ENCODE peak calls at places on chromosomes 7 and 10, in four cellular contexts. Q is fibroblast of the aortic adventitia, K is activated B cell treated with CpG ODN at 0.5 μM for 24 hours, C is retinal pigment epithelial cell. N is an unnamed sample.

GRCh38 chr7:5657901-5658300 is 123.6 kb downstream of the RNF216 start:
- DNase-seq in K (no peak), C (no peak), Q (no peak), N (no peak)

GRCh38 chr7:79709574-79710409 is 256.3 kb upstream of the MAGI2 start:
- DNase-seq in C (no peak), Q (peak; percentile 65), K (no peak), N (no peak)

GRCh38 chr10:124308351-124308645 is 110.4 kb downstream of the OAT start:
- DNase-seq in C (no peak), Q (no peak), K (peak; percentile 1), N (no peak)

GRCh38 chr7:34723866-34724490 is 66.0 kb downstream of the NPSR1 start:
- DNase-seq in K (no peak), C (no peak), Q (peak; percentile 2), N (no peak)

GRCh38 chr7:131629203-131629871 is 72.9 kb upstream of the PODXL start:
- DNase-seq in K (no peak), Q (peak; percentile 73), C (no peak), N (no peak)

GRCh38 chr7:105489409-105489808 is 32.7 kb downstream of the PUS7 start:
- DNase-seq in C (no peak), K (no peak), Q (no peak), N (no peak)

GRCh38 chr10:75261813-75262725 is 26.3 kb upstream of the COMTD1 start:
- DNase-seq in K (no peak), C (no peak), Q (no peak), N (no peak)

GRCh38 chr10:7561216-7561893 is 105.4 kb downstream of the ITIH5 start:
- DNase-seq in C (no peak), Q (peak; percentile 25), K (no peak), N (no peak)

GRCh38 chr7:18890885-18891621 is 226.4 kb downstream of the TWIST1 start:
- DNase-seq in K (no peak), C (no peak), Q (peak; percentile 46), N (no peak)

GRCh38 chr10:62666264-62666663 is 138.3 kb upstream of the ADO start:
- DNase-seq in C (no peak), Q (no peak), K (no peak), N (no peak)

GRCh38 chr10:97779975-97780374 is 8.2 kb upstream of the SFRP5 start:
- DNase-seq in K (no peak), C (no peak), Q (no peak), N (no peak)

GRCh38 chr10:70508912-70509366 is 30.4 kb downstream of the PALD1 start:
- DNase-seq in Q (peak; percentile 22), C (no peak), K (no peak), N (no peak)

GRCh38 chr10:109894516-109894915 is 28.8 kb downstream of the XPNPEP1 start:
- DNase-seq in C (no peak), K (no peak), Q (peak; percentile 98), N (no peak)

GRCh38 chr7:136489808-136490207 is 378.6 kb upstream of the CHRM2 start:
- DNase-seq in Q (no peak), K (no peak), C (no peak), N (no peak)

GRCh38 chr10:120597902-120598301 is 140.9 kb downstream of the PLPP4 start:
- DNase-seq in Q (no peak), C (no peak), K (no peak), N (no peak)

GRCh38 chr10:55750458-55750857 is 610.6 kb downstream of the ZWINT start:
- DNase-seq in Q (no peak), K (no peak), C (peak; percentile 26), N (no peak)

DNA sequence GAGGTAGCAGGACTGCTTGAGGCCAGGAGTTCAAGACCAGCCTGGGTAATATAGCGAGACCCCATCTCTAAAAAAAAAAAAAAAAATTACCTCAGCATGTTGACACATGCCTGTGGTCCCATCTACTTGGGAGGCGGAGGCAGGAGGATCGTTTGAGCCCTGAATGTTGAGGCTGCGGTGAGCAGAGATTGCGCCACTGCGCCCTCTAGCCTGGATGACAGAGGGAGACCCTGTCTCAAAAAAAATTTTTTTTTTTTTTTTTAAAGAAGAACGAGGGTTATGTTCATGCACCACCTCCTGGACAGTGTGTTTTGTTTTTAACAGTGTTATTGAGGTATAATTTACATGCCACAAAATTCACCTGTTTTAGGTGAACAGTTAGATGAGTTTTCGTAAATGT is 51.1 kb upstream of the SEPHS1 start:
- DNase-seq in C (no peak), Q (no peak), K (no peak), N (no peak)
- TF ChIP-seq CTCF in C (no peak), Q (no peak), K (no peak), N (no peak)

DNA sequence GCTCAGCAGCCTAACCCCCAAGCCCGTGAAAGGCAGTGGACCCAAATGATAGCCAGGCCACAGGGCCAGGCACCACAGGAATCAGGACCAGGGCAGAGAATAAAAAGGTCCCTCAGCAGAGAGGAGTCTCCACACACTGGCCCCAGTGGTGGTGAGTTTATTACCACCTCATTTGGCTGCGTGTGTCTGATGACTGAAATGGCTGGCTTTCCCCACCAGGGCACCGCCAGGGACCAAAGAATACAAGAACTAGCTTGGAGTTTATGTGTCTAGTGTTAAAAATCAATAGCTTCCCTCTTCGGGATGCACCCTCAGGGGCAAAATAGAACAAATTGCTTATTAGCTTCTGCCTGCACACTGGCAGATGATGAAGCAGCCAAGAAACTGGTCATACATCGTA is 223.8 kb upstream of the ZMIZ1 start:
- DNase-seq in C (no peak), Q (no peak), K (no peak), N (no peak)
- TF ChIP-seq CTCF in C (peak; percentile 13), Q (no peak), K (no peak), N (peak; percentile 42)

DNA sequence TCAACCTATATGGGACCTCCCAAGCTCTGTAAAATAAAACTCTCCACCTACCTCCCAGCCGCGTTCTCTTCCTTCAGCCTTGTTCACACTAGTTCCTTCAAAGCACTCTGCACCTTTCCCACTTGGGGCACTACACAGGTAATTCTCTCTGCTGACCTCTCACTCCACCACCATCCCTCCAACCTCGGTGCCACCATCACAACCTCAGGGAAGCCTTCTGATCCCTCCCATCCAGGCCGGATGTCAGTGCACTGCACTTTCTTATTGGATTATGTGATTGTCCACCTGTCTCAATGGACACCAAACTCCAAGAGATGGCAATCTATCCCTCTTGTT is 7.0 kb downstream of the LARP4B start:
- DNase-seq in K (no peak), C (no peak), Q (no peak), N (no peak)
- TF ChIP-seq CTCF in K (no peak), C (no peak), Q (no peak), N (no peak)

GRCh38 chr7:66844552-66845381 is 76.3 kb upstream of the TMEM248 start:
- DNase-seq in C (peak; percentile 88), K (peak; percentile 99), Q (peak; percentile 98), N (peak; percentile 99)
- TF ChIP-seq CTCF in C (peak; percentile 8), K (no peak), Q (peak; percentile 40), N (peak; percentile 41)

GRCh38 chr7:29297194-29297890 is 102.8 kb downstream of the CHN2 start:
- DNase-seq in C (no peak), K (no peak), Q (no peak), N (no peak)
- TF ChIP-seq CTCF in C (peak; percentile 29), K (no peak), Q (no peak), N (peak; percentile 34)

GRCh38 chr7:26102176-26102575 is 49.8 kb upstream of the NFE2L3 start:
- DNase-seq in Q (no peak), C (no peak), K (no peak), N (no peak)

GRCh38 chr7:26103541-26104070 is 48.4 kb upstream of the NFE2L3 start:
- DNase-seq in C (no peak), Q (no peak), K (no peak), N (no peak)

GRCh38 chr7:26105206-26105605 is 46.8 kb upstream of the NFE2L3 start:
- DNase-seq in K (no peak), C (no peak), Q (no peak), N (no peak)

GRCh38 chr7:26101471-26102151 is 50.4 kb upstream of the NFE2L3 start:
- DNase-seq in C (no peak), K (peak; percentile 35), Q (no peak), N (no peak)

GRCh38 chr7:26105931-26106330 is 46.1 kb upstream of the NFE2L3 start:
- DNase-seq in C (no peak), Q (no peak), K (no peak), N (no peak)
- TF ChIP-seq CTCF in C (no peak), Q (no peak), K (no peak), N (no peak)

GRCh38 chr10:77963901-77964300 is 37.3 kb upstream of the DLG5 start:
- DNase-seq in C (no peak), K (no peak), Q (no peak), N (no peak)

GRCh38 chr10:77961668-77962067 is 35.1 kb upstream of the DLG5 start:
- DNase-seq in K (no peak), C (no peak), Q (no peak), N (no peak)

GRCh38 chr10:77962350-77963146 is 36.0 kb upstream of the DLG5 start:
- DNase-seq in C (no peak), K (no peak), Q (no peak), N (no peak)

GRCh38 chr10:77967611-77968022 is 41.1 kb upstream of the DLG5 start:
- DNase-seq in K (no peak), Q (no peak), C (no peak), N (peak; percentile 67)

GRCh38 chr10:77965294-77965693 is 38.7 kb upstream of the DLG5 start:
- DNase-seq in K (no peak), C (no peak), Q (peak; percentile 90), N (no peak)
- TF ChIP-seq CTCF in K (no peak), C (no peak), Q (peak; percentile 33), N (no peak)

GRCh38 chr7:100049441-100050291 is at the start of gene ZSCAN21:
- DNase-seq in Q (peak; percentile 83), C (peak; percentile 48), K (peak; percentile 87), N (peak; percentile 71)
- TF ChIP-seq CTCF in Q (no peak), C (peak; percentile 19), K (no peak), N (peak; percentile 31)

GRCh38 chr10:112872728-112873127 is 77.3 kb upstream of the TCF7L2 start:
- DNase-seq in Q (no peak), C (no peak), K (no peak), N (no peak)
- TF ChIP-seq CTCF in Q (peak; percentile 40), C (peak; percentile 48), K (no peak), N (peak; percentile 12)

N was measured in progenitor cell of endocrine pancreas.